ENCODE peak calls at places on chromosomes 2 and 18, in six cellular contexts. X, Q, R, L, A and N are unnamed samples.
A peak's percentile ranks its signal among the peaks of the same experiment; 100 is the strongest.

GRCh38 chr2:204776781-204777559 is 231.7 kb downstream of the PARD3B start:
- DNase-seq in X (no peak), Q (no peak), R (no peak), L (no peak), A (no peak), N (no peak)

GRCh38 chr2:237927135-237927534 is 39.7 kb upstream of the UBE2F start:
- DNase-seq in X (no peak), Q (no peak), R (no peak), L (peak; percentile 36), A (no peak), N (no peak)

GRCh38 chr2:18900691-18901113 is 311.3 kb upstream of the NT5C1B start:
- DNase-seq in X (no peak), Q (no peak), R (no peak), L (no peak), A (no peak), N (no peak)

GRCh38 chr18:55585586-55586521 is 2.1 kb downstream of the TCF4 start:
- DNase-seq in X (no peak), Q (no peak), R (no peak), L (peak; percentile 25), A (no peak), N (no peak)

GRCh38 chr2:158391876-158392275 is 64.7 kb downstream of the CCDC148 start:
- DNase-seq in X (no peak), Q (peak; percentile 6), R (no peak), L (no peak), A (no peak), N (no peak)

GRCh38 chr18:57677289-57678211 is 55.9 kb upstream of the NARS1 start:
- DNase-seq in X (no peak), Q (no peak), R (no peak), L (no peak), A (no peak), N (no peak)

GRCh38 chr2:165898381-165898780 is 55.2 kb downstream of the TTC21B start:
- DNase-seq in X (no peak), Q (no peak), R (no peak), L (no peak), A (no peak), N (no peak)

GRCh38 chr2:215881582-215881981 is 131.8 kb downstream of the MREG start:
- DNase-seq in X (no peak), Q (no peak), R (no peak), L (no peak), A (no peak), N (no peak)

GRCh38 chr2:120625865-120626560 is 109.7 kb upstream of the GLI2 start:
- DNase-seq in X (no peak), Q (no peak), R (no peak), L (no peak), A (no peak), N (no peak)
- H3K4me1 ChIP-seq in X (no peaks in the 10 kb centered on the region), Q (no peaks in the 10 kb centered on the region), R (peaks cover 6% of the 10 kb centered on the region), L (no peaks in the 10 kb centered on the region), A (no peaks in the 10 kb centered on the region), N (no peaks in the 10 kb centered on the region)

GRCh38 chr2:209368924-209369323 is 54.9 kb upstream of the MAP2 start:
- DNase-seq in X (no peak), Q (peak; percentile 97), R (no peak), L (no peak), A (peak; percentile 2), N (no peak)
- TF ChIP-seq POLR2AphosphoS5 in X (peak; percentile 45), Q (peak; percentile 55), R (no peak), L (no peak), A (no peak), N (no peak)

GRCh38 chr2:239232195-239232578 is 168.6 kb downstream of the HDAC4 start:
- DNase-seq in X (no peak), Q (no peak), R (peak; percentile 11), L (no peak), A (no peak), N (no peak)

GRCh38 chr2:239230318-239231052 is 170.3 kb downstream of the HDAC4 start:
- DNase-seq in X (no peak), Q (no peak), R (peak; percentile 79), L (no peak), A (no peak), N (no peak)

GRCh38 chr2:239227661-239228371 is 173.0 kb downstream of the HDAC4 start:
- DNase-seq in X (no peak), Q (no peak), R (peak; percentile 67), L (no peak), A (no peak), N (no peak)

GRCh38 chr2:239227111-239227581 is 173.7 kb downstream of the HDAC4 start:
- DNase-seq in X (no peak), Q (no peak), R (peak; percentile 74), L (no peak), A (no peak), N (no peak)

DNA sequence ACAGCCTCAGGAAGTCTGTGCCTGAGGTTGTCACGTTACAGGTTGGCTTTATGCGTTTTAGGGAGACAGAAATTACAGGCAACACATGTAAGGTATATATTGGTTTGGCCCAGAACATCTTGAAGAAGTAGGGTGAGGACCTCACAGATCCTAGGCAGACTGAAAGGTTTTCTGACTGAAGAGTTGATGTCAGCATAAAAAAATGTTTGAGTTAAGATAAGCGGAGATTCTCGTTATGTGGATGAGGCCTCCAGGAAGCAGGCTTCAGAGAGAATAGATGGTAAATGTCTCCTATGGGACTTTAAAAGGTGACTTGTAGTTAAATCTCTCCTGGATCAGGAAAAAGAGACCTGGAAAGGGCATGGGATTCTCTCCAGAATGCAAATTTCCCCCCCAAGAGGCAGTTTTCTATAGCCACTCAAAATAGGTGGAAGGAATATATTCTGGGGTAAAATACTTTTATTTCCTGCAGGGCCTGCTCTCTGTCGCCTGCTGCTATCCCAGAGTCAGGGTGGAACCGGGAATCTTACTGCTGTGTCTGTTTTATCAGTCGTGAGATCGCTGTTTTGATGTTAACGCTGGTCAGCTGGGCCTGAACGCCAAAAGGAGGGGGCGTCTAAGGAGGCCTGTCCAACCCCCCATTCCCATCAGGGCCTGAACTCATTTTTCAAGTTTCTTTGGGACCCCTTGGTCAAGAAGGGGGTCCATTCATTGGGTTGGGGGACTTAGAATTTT is 171.1 kb downstream of the HDAC4 start:
- DNase-seq in X (no peak), Q (no peak), R (no peak), L (no peak), A (no peak), N (no peak)
- H3K4me1 ChIP-seq in X (peaks cover 70% of the 10 kb centered on the region), Q (peaks cover 48% of the 10 kb centered on the region), R (peaks cover 50% of the 10 kb centered on the region), L (peaks cover 18% of the 10 kb centered on the region), A (no peaks in the 10 kb centered on the region), N (peaks cover 37% of the 10 kb centered on the region)

DNA sequence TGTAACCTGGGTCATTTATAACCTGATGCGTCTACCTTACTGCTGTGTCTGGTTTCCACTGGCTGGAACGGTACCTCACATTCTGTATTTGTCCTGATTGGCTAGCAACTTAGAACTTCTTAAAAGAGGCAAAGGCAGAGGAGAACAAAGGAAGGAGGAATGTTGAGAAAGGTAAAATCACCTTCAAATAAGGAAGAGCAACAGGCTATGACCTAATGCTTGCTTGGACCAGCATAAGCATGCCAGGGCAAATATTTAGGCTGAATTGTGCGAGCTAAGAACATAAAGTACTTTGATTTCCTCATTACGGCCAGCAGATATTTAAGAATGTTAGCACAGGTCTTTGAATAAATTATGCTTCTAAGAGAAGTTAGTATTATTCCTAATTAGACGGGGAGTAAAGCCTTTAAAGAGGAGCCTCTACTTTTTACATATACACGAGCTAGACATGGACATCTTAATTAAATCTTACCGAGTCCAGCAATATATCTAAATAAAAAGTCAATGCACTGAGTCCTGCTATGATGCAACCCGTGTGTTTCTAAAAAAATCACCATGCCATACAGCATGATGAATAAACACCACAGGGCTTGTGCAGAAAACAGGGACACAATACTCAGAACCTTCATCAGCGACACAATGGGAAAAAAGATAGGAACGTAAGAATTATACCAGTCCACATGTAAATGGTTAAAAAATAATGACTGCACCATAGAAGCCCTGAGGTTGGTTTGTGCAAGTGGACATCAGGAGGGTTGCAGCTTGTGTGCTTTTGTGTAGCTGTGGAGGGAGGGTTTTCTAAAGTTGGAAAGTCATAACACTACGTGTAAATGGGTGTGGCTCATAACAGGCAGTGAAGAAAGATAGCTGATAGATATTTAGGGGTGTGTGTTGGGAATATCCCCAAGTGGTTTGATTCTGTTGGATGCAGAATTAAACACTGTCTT is 14.2 kb downstream of the SEPTIN2 start:
- DNase-seq in X (no peak), Q (no peak), R (no peak), L (no peak), A (no peak), N (no peak)
- TF ChIP-seq POLR2AphosphoS5 in X (no peak), Q (no peak), R (no peak), L (no peak), A (no peak), N (no peak)

DNA sequence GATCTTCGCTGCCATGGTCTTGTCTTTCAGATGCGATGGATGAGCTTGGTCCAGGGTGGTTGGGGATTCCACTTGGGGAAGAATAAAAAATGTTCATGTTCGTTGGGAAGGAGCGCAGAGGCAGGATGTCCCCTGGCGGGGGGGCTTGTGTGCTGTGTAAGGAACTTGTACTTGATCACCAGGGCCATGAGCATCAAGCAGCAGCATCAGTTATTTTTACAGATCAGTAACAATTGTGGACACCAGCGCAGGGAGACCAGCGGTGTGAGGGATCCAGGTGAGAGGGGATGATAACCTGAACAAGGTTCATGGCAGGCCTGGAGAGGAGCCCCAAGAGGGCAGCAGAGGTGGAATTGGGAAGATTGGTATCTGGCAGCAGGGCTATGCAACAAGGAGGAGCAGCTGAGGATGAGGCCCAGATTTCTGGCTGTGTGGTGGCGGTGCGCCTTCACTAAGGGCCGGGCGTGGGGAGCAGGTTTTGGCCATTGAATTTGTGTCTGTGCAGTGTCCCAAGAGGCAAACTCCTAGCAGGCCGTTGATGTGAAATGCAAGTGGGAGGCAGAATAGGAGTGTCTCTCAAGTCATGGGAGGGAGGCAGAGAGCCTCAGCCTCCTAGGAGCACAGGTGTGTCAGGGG is 3.9 kb downstream of the CNNM3 start:
- DNase-seq in X (no peak), Q (no peak), R (no peak), L (no peak), A (no peak), N (no peak)
- H3K4me1 ChIP-seq in X (peaks cover 85% of the 10 kb centered on the region), Q (peaks cover 20% of the 10 kb centered on the region), R (peaks cover 33% of the 10 kb centered on the region), L (peaks cover 19% of the 10 kb centered on the region), A (peaks cover 12% of the 10 kb centered on the region), N (peaks cover 65% of the 10 kb centered on the region)

DNA sequence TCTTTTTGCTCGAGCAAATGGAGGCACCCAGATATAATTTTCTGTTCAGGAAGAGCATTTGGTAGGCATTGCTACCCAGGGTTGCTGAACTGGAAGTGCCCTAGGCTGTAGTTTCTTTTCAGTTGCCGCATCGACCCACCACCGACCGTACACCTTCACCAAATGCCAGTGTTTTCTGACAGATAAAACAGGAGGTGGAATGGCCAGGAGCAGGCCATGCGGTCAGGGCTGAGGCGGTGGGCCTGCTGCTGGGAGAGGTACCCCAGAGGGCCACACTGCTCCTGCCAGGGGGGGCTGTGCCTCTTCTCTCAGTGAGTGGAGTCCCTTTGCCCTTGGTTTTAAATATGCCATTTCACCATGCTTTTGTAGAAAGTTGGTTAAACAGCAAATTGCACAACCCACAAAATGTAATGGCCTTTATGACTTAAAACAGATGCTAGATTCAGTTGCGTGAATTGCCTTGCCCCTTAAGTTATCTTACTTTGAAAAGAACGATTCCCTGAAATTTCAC is 36.5 kb downstream of the TSHZ1 start:
- DNase-seq in X (no peak), Q (no peak), R (no peak), L (no peak), A (no peak), N (no peak)
- TF ChIP-seq POLR2AphosphoS5 in X (no peak), Q (no peak), R (no peak), L (no peak), A (no peak), N (peak; percentile 47)

DNA sequence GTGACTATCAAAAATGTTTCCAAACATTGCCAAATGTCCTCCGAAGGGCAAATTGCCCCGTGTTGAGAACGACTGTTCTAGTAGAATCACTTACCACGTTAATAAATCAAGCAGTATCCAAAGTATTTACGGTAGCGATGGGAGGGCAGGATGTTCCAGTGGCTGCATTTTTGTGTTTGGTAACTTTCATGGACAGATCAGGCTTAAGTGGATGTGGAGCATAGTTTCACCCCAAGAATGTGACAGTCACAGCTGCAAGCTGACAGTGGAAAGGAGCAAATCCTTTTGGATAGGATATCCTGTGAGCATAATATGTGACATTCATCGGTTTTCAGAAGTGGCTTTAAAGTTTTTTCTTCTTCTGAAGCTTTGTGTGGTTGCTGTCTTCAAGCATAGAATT is 46.3 kb upstream of the DARS1 start:
- DNase-seq in X (no peak), Q (no peak), R (no peak), L (no peak), A (no peak), N (no peak)
- H3K4me1 ChIP-seq in X (peaks cover 5% of the 10 kb centered on the region), Q (no peaks in the 10 kb centered on the region), R (no peaks in the 10 kb centered on the region), L (peaks cover 5% of the 10 kb centered on the region), A (peaks cover 7% of the 10 kb centered on the region), N (no peaks in the 10 kb centered on the region)